ENCODE peak calls at places on chromosome 15, in four cellular contexts. L is astrocyte of the spinal cord, D is BJ, U is lung. N is an unnamed sample.

GRCh38 chr15:88454867-88455810 is 12.0 kb downstream of the MRPL46 start:
- DNase-seq in U (peak), D (no peak), L (peak), N (no peak)

GRCh38 chr15:68154923-68155559 is 50.1 kb downstream of the CALML4 start:
- DNase-seq in D (no peak), L (peak), U (no peak), N (no peak)

GRCh38 chr15:42080585-42081462 is 13.5 kb downstream of the PLA2G4D start:
- DNase-seq in L (peak), D (no peak), U (no peak), N (peak)

GRCh38 chr15:85793641-85794597 is 806 bp downstream of the KLHL25 start:
- DNase-seq in U (no peak), D (no peak), L (peak), N (peak)

GRCh38 chr15:70512772-70513362 is 250.5 kb downstream of the UACA start:
- DNase-seq in D (no peak), L (peak), U (peak), N (peak)

GRCh38 chr15:93523490-93523889 is 434.5 kb upstream of the RGMA start:
- DNase-seq in U (no peak), D (no peak), L (peak), N (no peak)

GRCh38 chr15:71782447-71783165 is 27.7 kb upstream of the NR2E3 start:
- DNase-seq in U (no peak), D (no peak), L (no peak), N (no peak)

GRCh38 chr15:83692820-83693581 is 39.1 kb downstream of the ADAMTSL3 start:
- DNase-seq in D (no peak), L (no peak), U (no peak), N (no peak)

GRCh38 chr15:31083394-31083790 is 18.1 kb downstream of the TRPM1 start:
- DNase-seq in D (no peak), U (no peak), L (no peak), N (no peak)

GRCh38 chr15:50452927-50453326 is 28.7 kb downstream of the USP8 start:
- DNase-seq in L (no peak), D (no peak), U (no peak), N (no peak)

GRCh38 chr15:79171320-79172031 is 80.9 kb upstream of the RASGRF1 start:
- DNase-seq in L (no peak), U (no peak), D (no peak), N (no peak)

GRCh38 chr15:52557242-52557641 is 11.6 kb downstream of the ARPP19 start:
- DNase-seq in U (no peak), L (no peak), D (no peak), N (no peak)

GRCh38 chr15:31831596-31831995 is 198.7 kb upstream of the CHRNA7 start:
- DNase-seq in L (no peak), U (no peak), D (no peak), N (no peak)

GRCh38 chr15:70140543-70141375 is 43.0 kb upstream of the TLE3 start:
- DNase-seq in D (no peak), U (peak), L (peak), N (no peak)

GRCh38 chr15:57183041-57183440 is 193.3 kb upstream of the CGNL1 start:
- DNase-seq in D (no peak), L (no peak), U (no peak), N (no peak)

GRCh38 chr15:84889313-84889990 is 5.0 kb downstream of the SLC28A1 start:
- DNase-seq in L (no peak), D (no peak), U (no peak), N (no peak)

GRCh38 chr15:52502608-52503007 is 26.1 kb downstream of the MYO5A start:
- DNase-seq in D (no peak), L (no peak), U (no peak), N (no peak)

GRCh38 chr15:41416162-41416741 is 643 bp upstream of the RTF1 start:
- DNase-seq in D (no peak), L (no peak), U (no peak), N (no peak)

GRCh38 chr15:99257107-99257750 is 5.9 kb downstream of the LRRC28 start:
- DNase-seq in L (no peak), U (no peak), D (no peak), N (no peak)

GRCh38 chr15:68360716-68361115 is 71.2 kb downstream of the ITGA11 start:
- DNase-seq in D (no peak), U (no peak), L (no peak), N (no peak)

GRCh38 chr15:101525087-101525669 is 35.7 kb upstream of the PCSK6 start:
- DNase-seq in D (no peak), U (peak), L (no peak), N (no peak)

GRCh38 chr15:52717924-52718323 is 38.7 kb upstream of the ATOSA start:
- DNase-seq in D (no peak), L (no peak), U (no peak), N (no peak)

GRCh38 chr15:95208988-95209387 is 977.6 kb downstream of the MCTP2 start:
- DNase-seq in L (no peak), U (no peak), D (no peak), N (no peak)

GRCh38 chr15:91471410-91471993 is 371.4 kb downstream of the SV2B start:
- DNase-seq in D (no peak), U (no peak), L (peak), N (no peak)

GRCh38 chr15:35307676-35308075 is 222.6 kb upstream of the NANOGP8 start:
- DNase-seq in L (no peak), U (no peak), D (no peak), N (no peak)
- TF ChIP-seq CTCF in L (no peak), U (no peak), D (no peak), N (no peak)

GRCh38 chr15:74133071-74133702 is 2.8 kb downstream of the ISLR2 start:
- DNase-seq in D (no peak), U (no peak), L (no peak), N (no peak)
- TF ChIP-seq CTCF in D (no peak), U (no peak), L (no peak), N (no peak)

GRCh38 chr15:90295270-90295648 is 29.8 kb downstream of the NGRN start:
- DNase-seq in D (no peak), U (no peak), L (no peak), N (no peak)

GRCh38 chr15:90296996-90297395 is 31.5 kb downstream of the NGRN start:
- DNase-seq in D (no peak), U (no peak), L (no peak), N (no peak)

GRCh38 chr15:90291679-90292356 is 26.3 kb downstream of the NGRN start:
- DNase-seq in U (peak), L (no peak), D (no peak), N (no peak)

GRCh38 chr15:90294159-90294558 is 28.7 kb downstream of the NGRN start:
- DNase-seq in U (no peak), L (no peak), D (no peak), N (no peak)

DNA sequence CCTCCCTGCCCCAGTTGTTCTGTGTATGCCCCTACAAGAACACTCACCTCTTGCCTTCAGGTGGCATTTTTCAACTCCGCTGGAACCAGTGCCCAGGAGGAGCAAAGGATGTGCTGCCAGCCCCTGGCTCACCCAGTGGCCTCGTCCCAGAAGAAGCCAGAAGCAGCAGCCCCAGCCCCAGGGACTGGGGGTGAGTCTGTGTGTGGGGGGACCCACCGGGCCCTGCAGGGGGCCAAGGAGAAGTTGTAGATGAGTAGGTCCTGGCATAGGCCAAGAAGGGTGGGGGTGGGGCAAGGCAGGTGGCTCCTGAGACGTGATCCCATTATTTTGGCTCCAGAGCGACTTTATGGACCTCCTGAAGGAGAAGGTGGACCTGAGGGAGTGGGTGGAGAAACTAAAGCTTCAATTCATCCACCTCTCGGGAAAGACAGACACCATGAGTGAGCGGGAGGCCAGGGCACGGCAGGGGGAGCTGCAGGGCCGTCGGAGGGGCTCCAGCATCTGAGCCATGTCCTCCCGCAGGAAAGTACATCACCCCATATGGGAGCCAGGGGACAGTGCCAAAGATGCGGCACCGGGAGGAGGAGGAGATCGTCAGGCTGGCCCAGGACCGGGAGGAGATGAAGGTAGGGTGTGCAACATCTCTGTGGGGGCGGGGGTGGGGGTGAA is 29.3 kb downstream of the NGRN start:
- DNase-seq in D (no peak), L (no peak), U (no peak), N (no peak)
- TF ChIP-seq CTCF in D (no peak), L (no peak), U (no peak), N (no peak)

GRCh38 chr15:77496710-77497107 is 76.0 kb downstream of the HMG20A start:
- DNase-seq in L (peak), U (peak), D (peak), N (peak)

GRCh38 chr15:77499087-77499765 is 78.5 kb downstream of the HMG20A start:
- DNase-seq in L (no peak), U (no peak), D (no peak), N (no peak)

GRCh38 chr15:77495806-77496589 is 75.3 kb downstream of the HMG20A start:
- DNase-seq in D (no peak), U (no peak), L (peak), N (no peak)

GRCh38 chr15:77497942-77498361 is 77.3 kb downstream of the HMG20A start:
- DNase-seq in D (no peak), U (no peak), L (peak), N (no peak)

DNA sequence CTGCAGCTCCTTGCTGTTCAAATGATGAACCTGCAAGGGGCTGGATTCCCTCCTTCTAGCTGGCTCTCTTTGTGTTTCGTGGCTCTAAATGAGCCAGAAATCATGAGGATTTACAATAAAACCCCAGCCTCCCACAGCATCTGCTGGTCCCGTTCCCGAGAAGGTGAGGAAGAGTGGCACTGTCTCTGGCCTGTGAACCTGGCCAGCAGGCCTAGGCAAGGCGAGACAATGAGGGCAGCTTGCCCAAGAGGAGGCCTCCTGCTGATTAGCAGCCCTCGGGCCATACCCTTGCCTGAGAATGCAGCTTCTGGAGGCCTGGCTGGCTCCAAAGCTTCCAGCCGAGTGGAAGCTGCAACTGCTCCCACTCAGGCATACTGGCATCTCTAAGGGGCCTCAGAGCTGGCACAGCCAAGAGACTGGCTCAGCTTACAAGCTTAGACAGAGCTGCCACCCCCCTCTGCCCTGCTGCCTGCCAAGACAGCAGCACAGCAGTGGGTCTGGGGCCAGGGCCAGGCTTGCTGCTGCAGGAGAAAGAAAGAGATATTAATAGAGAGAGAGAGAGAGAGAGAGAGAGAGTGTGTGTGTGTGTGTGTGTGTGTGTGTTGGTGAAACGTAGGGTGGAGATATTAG is 76.5 kb downstream of the HMG20A start:
- DNase-seq in L (peak), D (no peak), U (no peak), N (no peak)
- TF ChIP-seq CTCF in L (no peak), D (no peak), U (no peak), N (peak)